ENCODE peak calls at places on chromosome 17, in six cellular contexts. One of them, this sample, is unnamed.

GRCh38 chr17:40490289-40490853 is 11.1 kb downstream of the TNS4 start:
- DNase-seq in WTC11: peak; percentile 46
- DNase-seq in A549: no peak
- DNase-seq in SK-N-SH: peak; percentile 89
- DNase-seq in HepG2: no peak
- DNase-seq in IMR-90: peak; percentile 81
- DNase-seq in this sample: no peak

GRCh38 chr17:9839433-9839832 is 13.7 kb downstream of the GLP2R start:
- DNase-seq in WTC11: peak; percentile 17
- DNase-seq in SK-N-SH: no peak
- DNase-seq in IMR-90: peak; percentile 26
- DNase-seq in A549: peak; percentile 58
- DNase-seq in HepG2: no peak
- DNase-seq in this sample: peak; percentile 3

GRCh38 chr17:57875109-57876022 is 25.5 kb upstream of the MRPS23 start:
- DNase-seq in WTC11: peak; percentile 69
- DNase-seq in IMR-90: peak; percentile 99
- DNase-seq in A549: peak; percentile 98
- DNase-seq in SK-N-SH: peak; percentile 70
- DNase-seq in HepG2: peak; percentile 93
- DNase-seq in this sample: peak; percentile 71

GRCh38 chr17:8151641-8152111 is 528 bp downstream of the PER1 start:
- DNase-seq in SK-N-SH: no peak
- DNase-seq in HepG2: no peak
- DNase-seq in WTC11: no peak
- DNase-seq in A549: no peak
- DNase-seq in IMR-90: peak; percentile 67
- DNase-seq in this sample: no peak

GRCh38 chr17:61579961-61580360 is 11.1 kb downstream of the NACA2 start:
- DNase-seq in IMR-90: peak; percentile 28
- DNase-seq in HepG2: peak; percentile 57
- DNase-seq in WTC11: no peak
- DNase-seq in A549: no peak
- DNase-seq in SK-N-SH: no peak
- DNase-seq in this sample: no peak

GRCh38 chr17:74199306-74200092 is 4.0 kb upstream of the RPL38 start:
- DNase-seq in IMR-90: no peak
- DNase-seq in WTC11: peak; percentile 83
- DNase-seq in HepG2: peak; percentile 52
- DNase-seq in A549: peak; percentile 89
- DNase-seq in SK-N-SH: peak; percentile 93
- DNase-seq in this sample: peak; percentile 97

GRCh38 chr17:7261377-7262191 is 694 bp downstream of the CLDN7 start:
- DNase-seq in SK-N-SH: peak; percentile 76
- DNase-seq in WTC11: peak; percentile 27
- DNase-seq in HepG2: no peak
- DNase-seq in A549: no peak
- DNase-seq in IMR-90: no peak
- DNase-seq in this sample: no peak

GRCh38 chr17:42198897-42199296 is 4.6 kb upstream of the GHDC start:
- DNase-seq in WTC11: no peak
- DNase-seq in HepG2: no peak
- DNase-seq in A549: no peak
- DNase-seq in SK-N-SH: no peak
- DNase-seq in IMR-90: no peak
- DNase-seq in this sample: no peak

GRCh38 chr17:77460514-77461046 is 319.8 kb downstream of the SEC14L1 start:
- DNase-seq in SK-N-SH: no peak
- DNase-seq in HepG2: no peak
- DNase-seq in WTC11: no peak
- DNase-seq in IMR-90: no peak
- DNase-seq in A549: no peak
- DNase-seq in this sample: no peak

GRCh38 chr17:9018731-9019130 is 2.6 kb upstream of the NTN1 start:
- DNase-seq in SK-N-SH: no peak
- DNase-seq in IMR-90: no peak
- DNase-seq in HepG2: no peak
- DNase-seq in WTC11: no peak
- DNase-seq in A549: no peak
- DNase-seq in this sample: no peak

GRCh38 chr17:6524520-6524919 is 31.8 kb downstream of the PITPNM3 start:
- DNase-seq in SK-N-SH: no peak
- DNase-seq in A549: peak; percentile 55
- DNase-seq in IMR-90: peak; percentile 27
- DNase-seq in HepG2: no peak
- DNase-seq in WTC11: no peak
- DNase-seq in this sample: no peak

GRCh38 chr17:70060415-70060814 is 14.6 kb upstream of the KCNJ16 start:
- DNase-seq in A549: no peak
- DNase-seq in WTC11: no peak
- DNase-seq in IMR-90: peak; percentile 45
- DNase-seq in HepG2: no peak
- DNase-seq in SK-N-SH: no peak
- DNase-seq in this sample: no peak

GRCh38 chr17:36495076-36495578 is 8.6 kb downstream of the ZNHIT3 start:
- DNase-seq in IMR-90: no peak
- DNase-seq in HepG2: no peak
- DNase-seq in WTC11: no peak
- DNase-seq in A549: no peak
- DNase-seq in SK-N-SH: no peak
- DNase-seq in this sample: no peak

GRCh38 chr17:21275047-21275578 is 9.4 kb upstream of the MAP2K3 start:
- DNase-seq in A549: no peak
- DNase-seq in WTC11: no peak
- DNase-seq in HepG2: no peak
- DNase-seq in SK-N-SH: peak; percentile 62
- DNase-seq in IMR-90: no peak
- DNase-seq in this sample: no peak

GRCh38 chr17:65270932-65271700 is 133.9 kb downstream of the RGS9 start:
- DNase-seq in IMR-90: no peak
- DNase-seq in SK-N-SH: no peak
- DNase-seq in WTC11: no peak
- DNase-seq in A549: no peak
- DNase-seq in HepG2: no peak
- DNase-seq in this sample: no peak

GRCh38 chr17:61285483-61286320 is 113.9 kb upstream of the TBX2 start:
- DNase-seq in IMR-90: peak; percentile 98
- DNase-seq in WTC11: peak; percentile 19
- DNase-seq in SK-N-SH: no peak
- DNase-seq in A549: no peak
- DNase-seq in HepG2: no peak
- DNase-seq in this sample: no peak

GRCh38 chr17:74947041-74947754 is 11.5 kb downstream of the OTOP3 start:
- DNase-seq in HepG2: no peak
- DNase-seq in IMR-90: no peak
- DNase-seq in A549: no peak
- DNase-seq in SK-N-SH: no peak
- DNase-seq in WTC11: no peak
- DNase-seq in this sample: no peak

GRCh38 chr17:50840311-50840851 is 5.0 kb downstream of the WFIKKN2 start:
- DNase-seq in SK-N-SH: no peak
- DNase-seq in WTC11: no peak
- DNase-seq in IMR-90: no peak
- DNase-seq in HepG2: no peak
- DNase-seq in A549: no peak
- DNase-seq in this sample: no peak

GRCh38 chr17:19386276-19386863 is 620 bp downstream of the MFAP4 start:
- DNase-seq in IMR-90: peak; percentile 92
- DNase-seq in SK-N-SH: peak; percentile 39
- DNase-seq in WTC11: no peak
- DNase-seq in A549: peak; percentile 79
- DNase-seq in HepG2: no peak
- DNase-seq in this sample: no peak

GRCh38 chr17:19383681-19384470 is 3.1 kb downstream of the MFAP4 start:
- DNase-seq in IMR-90: peak; percentile 37
- DNase-seq in A549: no peak
- DNase-seq in HepG2: no peak
- DNase-seq in SK-N-SH: no peak
- DNase-seq in WTC11: no peak
- DNase-seq in this sample: no peak

GRCh38 chr17:19386974-19387920 is at the start of gene MFAP4:
- DNase-seq in A549: no peak
- DNase-seq in HepG2: no peak
- DNase-seq in WTC11: peak; percentile 73
- DNase-seq in SK-N-SH: peak; percentile 91
- DNase-seq in IMR-90: peak; percentile 90
- DNase-seq in this sample: peak; percentile 66

GRCh38 chr17:19382581-19383444 is 4.2 kb downstream of the MFAP4 start:
- DNase-seq in HepG2: no peak
- DNase-seq in SK-N-SH: no peak
- DNase-seq in A549: no peak
- DNase-seq in IMR-90: no peak
- DNase-seq in WTC11: no peak
- DNase-seq in this sample: no peak

GRCh38 chr17:19384723-19385391 is 2.1 kb downstream of the MFAP4 start:
- DNase-seq in IMR-90: peak; percentile 91
- DNase-seq in A549: no peak
- DNase-seq in SK-N-SH: peak; percentile 84
- DNase-seq in WTC11: no peak
- DNase-seq in HepG2: no peak
- DNase-seq in this sample: no peak
- TF ChIP-seq USF2 in IMR-90: peak; percentile 63
- TF ChIP-seq USF2 in A549: no peak
- TF ChIP-seq USF2 in SK-N-SH: no peak
- TF ChIP-seq USF2 in WTC11: no peak
- TF ChIP-seq USF2 in HepG2: no peak
- TF ChIP-seq USF2 in this sample: no peak

DNA sequence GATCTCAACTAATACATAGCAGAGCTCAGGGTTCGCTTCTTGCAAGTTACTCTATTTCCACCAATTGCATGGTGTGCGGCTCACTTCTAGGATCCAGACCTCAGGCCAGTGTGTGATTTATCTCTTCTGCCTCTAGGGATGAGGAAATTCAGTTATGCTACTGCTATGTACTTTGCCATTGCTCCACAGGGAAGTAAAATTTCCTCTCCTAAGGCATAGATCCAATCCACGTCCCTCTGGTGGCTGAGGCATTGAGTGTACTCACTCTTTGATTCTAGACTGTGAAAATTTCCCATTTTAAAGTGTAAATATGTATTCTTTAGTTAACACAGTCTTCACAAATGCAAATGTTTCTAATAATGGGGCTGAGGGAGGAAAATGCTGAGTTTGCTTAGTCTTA is 214.1 kb downstream of the HS3ST3B1 start:
- DNase-seq in IMR-90: no peak
- DNase-seq in WTC11: no peak
- DNase-seq in HepG2: no peak
- DNase-seq in SK-N-SH: no peak
- DNase-seq in A549: no peak
- DNase-seq in this sample: no peak
- TF ChIP-seq USF2 in IMR-90: no peak
- TF ChIP-seq USF2 in WTC11: no peak
- TF ChIP-seq USF2 in HepG2: no peak
- TF ChIP-seq USF2 in SK-N-SH: no peak
- TF ChIP-seq USF2 in A549: no peak
- TF ChIP-seq USF2 in this sample: no peak

GRCh38 chr17:80455784-80456183 is 20.6 kb downstream of the NPTX1 start:
- DNase-seq in IMR-90: no peak
- DNase-seq in A549: no peak
- DNase-seq in HepG2: peak; percentile 30
- DNase-seq in SK-N-SH: no peak
- DNase-seq in WTC11: no peak
- DNase-seq in this sample: no peak
- TF ChIP-seq USF2 in IMR-90: no peak
- TF ChIP-seq USF2 in A549: no peak
- TF ChIP-seq USF2 in HepG2: no peak
- TF ChIP-seq USF2 in SK-N-SH: no peak
- TF ChIP-seq USF2 in WTC11: no peak
- TF ChIP-seq USF2 in this sample: no peak

GRCh38 chr17:43753488-43754129 is 5.0 kb downstream of the SOST start:
- DNase-seq in HepG2: no peak
- DNase-seq in IMR-90: peak; percentile 20
- DNase-seq in WTC11: no peak
- DNase-seq in SK-N-SH: no peak
- DNase-seq in A549: no peak
- DNase-seq in this sample: no peak
- TF ChIP-seq USF2 in HepG2: no peak
- TF ChIP-seq USF2 in IMR-90: no peak
- TF ChIP-seq USF2 in WTC11: no peak
- TF ChIP-seq USF2 in SK-N-SH: no peak
- TF ChIP-seq USF2 in A549: no peak
- TF ChIP-seq USF2 in this sample: no peak

GRCh38 chr17:2691069-2691871 is 20.3 kb downstream of the CLUH start:
- DNase-seq in HepG2: no peak
- DNase-seq in IMR-90: no peak
- DNase-seq in A549: no peak
- DNase-seq in WTC11: no peak
- DNase-seq in SK-N-SH: no peak
- DNase-seq in this sample: no peak

GRCh38 chr17:2689411-2690164 is 22.0 kb downstream of the CLUH start:
- DNase-seq in A549: no peak
- DNase-seq in HepG2: no peak
- DNase-seq in SK-N-SH: peak; percentile 38
- DNase-seq in WTC11: no peak
- DNase-seq in IMR-90: no peak
- DNase-seq in this sample: peak; percentile 55

GRCh38 chr17:2687074-2687418 is 24.5 kb downstream of the CLUH start:
- DNase-seq in HepG2: no peak
- DNase-seq in IMR-90: no peak
- DNase-seq in WTC11: no peak
- DNase-seq in SK-N-SH: no peak
- DNase-seq in A549: no peak
- DNase-seq in this sample: no peak

GRCh38 chr17:2690165-2691068 is 21.1 kb downstream of the CLUH start:
- DNase-seq in HepG2: no peak
- DNase-seq in WTC11: no peak
- DNase-seq in SK-N-SH: peak; percentile 45
- DNase-seq in IMR-90: no peak
- DNase-seq in A549: no peak
- DNase-seq in this sample: no peak

GRCh38 chr17:2688351-2689342 is 22.9 kb downstream of the CLUH start:
- DNase-seq in SK-N-SH: peak; percentile 29
- DNase-seq in HepG2: peak; percentile 19
- DNase-seq in IMR-90: no peak
- DNase-seq in WTC11: no peak
- DNase-seq in A549: no peak
- DNase-seq in this sample: peak; percentile 51
- TF ChIP-seq USF2 in SK-N-SH: no peak
- TF ChIP-seq USF2 in HepG2: no peak
- TF ChIP-seq USF2 in IMR-90: no peak
- TF ChIP-seq USF2 in WTC11: no peak
- TF ChIP-seq USF2 in A549: no peak
- TF ChIP-seq USF2 in this sample: no peak

This sample was measured in H1.